ENCODE peak calls at places on chromosomes 5 and 9, in ten cellular contexts. One of them, this sample, is unnamed.

GRCh38 chr5:133735346-133735745 is 123.0 kb upstream of the FSTL4 start:
- DNase-seq in activated naive CD4-positive, alpha-beta T cell treated with anti-CD3 and anti-CD28 coated beads, Interleukin-2, amount 50 U/mL, for 16 hours: no peak
- DNase-seq in stomach: no peak
- DNase-seq in NCI-H2029 treated with DMSO at 0.1 percent for 48 hours: peak
- DNase-seq in islet precursor cell: peak
- DNase-seq in amniotic stem cell: no peak
- DNase-seq in cardiac fibroblast: peak
- DNase-seq in stimulated activated CD4-positive, alpha-beta T cell treated with anti-CD3 and anti-CD28 coated beads, TNF-alpha, amount 100 ng/mL, for 4 hours: no peak
- DNase-seq in fibroblast of pulmonary artery: peak
- DNase-seq in AML-193: no peak
- DNase-seq in this sample: no peak

GRCh38 chr9:11946521-11946920 is 746.7 kb upstream of the TYRP1 start:
- DNase-seq in AML-193: no peak
- DNase-seq in islet precursor cell: no peak
- DNase-seq in NCI-H2029 treated with DMSO at 0.1 percent for 48 hours: no peak
- DNase-seq in amniotic stem cell: no peak
- DNase-seq in fibroblast of pulmonary artery: peak
- DNase-seq in stimulated activated CD4-positive, alpha-beta T cell treated with anti-CD3 and anti-CD28 coated beads, TNF-alpha, amount 100 ng/mL, for 4 hours: no peak
- DNase-seq in cardiac fibroblast: no peak
- DNase-seq in stomach: no peak
- DNase-seq in activated naive CD4-positive, alpha-beta T cell treated with anti-CD3 and anti-CD28 coated beads, Interleukin-2, amount 50 U/mL, for 16 hours: no peak
- DNase-seq in this sample: no peak

GRCh38 chr5:143576721-143577484 is 173.4 kb upstream of the NR3C1 start:
- DNase-seq in amniotic stem cell: peak
- DNase-seq in stimulated activated CD4-positive, alpha-beta T cell treated with anti-CD3 and anti-CD28 coated beads, TNF-alpha, amount 100 ng/mL, for 4 hours: no peak
- DNase-seq in NCI-H2029 treated with DMSO at 0.1 percent for 48 hours: no peak
- DNase-seq in cardiac fibroblast: peak
- DNase-seq in stomach: no peak
- DNase-seq in AML-193: no peak
- DNase-seq in islet precursor cell: no peak
- DNase-seq in activated naive CD4-positive, alpha-beta T cell treated with anti-CD3 and anti-CD28 coated beads, Interleukin-2, amount 50 U/mL, for 16 hours: no peak
- DNase-seq in fibroblast of pulmonary artery: peak
- DNase-seq in this sample: no peak

GRCh38 chr5:96601811-96602244 is 60.3 kb upstream of the CAST start:
- DNase-seq in activated naive CD4-positive, alpha-beta T cell treated with anti-CD3 and anti-CD28 coated beads, Interleukin-2, amount 50 U/mL, for 16 hours: peak
- DNase-seq in AML-193: peak
- DNase-seq in stomach: peak
- DNase-seq in stimulated activated CD4-positive, alpha-beta T cell treated with anti-CD3 and anti-CD28 coated beads, TNF-alpha, amount 100 ng/mL, for 4 hours: no peak
- DNase-seq in islet precursor cell: peak
- DNase-seq in NCI-H2029 treated with DMSO at 0.1 percent for 48 hours: peak
- DNase-seq in cardiac fibroblast: peak
- DNase-seq in fibroblast of pulmonary artery: peak
- DNase-seq in amniotic stem cell: peak
- DNase-seq in this sample: peak

GRCh38 chr5:38831117-38831516 is 14.7 kb upstream of the OSMR start:
- DNase-seq in islet precursor cell: no peak
- DNase-seq in stimulated activated CD4-positive, alpha-beta T cell treated with anti-CD3 and anti-CD28 coated beads, TNF-alpha, amount 100 ng/mL, for 4 hours: no peak
- DNase-seq in AML-193: no peak
- DNase-seq in stomach: no peak
- DNase-seq in amniotic stem cell: no peak
- DNase-seq in fibroblast of pulmonary artery: no peak
- DNase-seq in NCI-H2029 treated with DMSO at 0.1 percent for 48 hours: no peak
- DNase-seq in activated naive CD4-positive, alpha-beta T cell treated with anti-CD3 and anti-CD28 coated beads, Interleukin-2, amount 50 U/mL, for 16 hours: no peak
- DNase-seq in cardiac fibroblast: no peak
- DNase-seq in this sample: no peak

GRCh38 chr5:147391781-147392180 is 118.1 kb downstream of the DPYSL3 start:
- DNase-seq in fibroblast of pulmonary artery: peak
- DNase-seq in cardiac fibroblast: peak
- DNase-seq in AML-193: peak
- DNase-seq in stomach: peak
- DNase-seq in activated naive CD4-positive, alpha-beta T cell treated with anti-CD3 and anti-CD28 coated beads, Interleukin-2, amount 50 U/mL, for 16 hours: no peak
- DNase-seq in islet precursor cell: peak
- DNase-seq in stimulated activated CD4-positive, alpha-beta T cell treated with anti-CD3 and anti-CD28 coated beads, TNF-alpha, amount 100 ng/mL, for 4 hours: no peak
- DNase-seq in NCI-H2029 treated with DMSO at 0.1 percent for 48 hours: peak
- DNase-seq in amniotic stem cell: no peak
- DNase-seq in this sample: no peak

GRCh38 chr9:123370526-123371227 is 14.7 kb downstream of the CRB2 start:
- DNase-seq in islet precursor cell: no peak
- DNase-seq in activated naive CD4-positive, alpha-beta T cell treated with anti-CD3 and anti-CD28 coated beads, Interleukin-2, amount 50 U/mL, for 16 hours: no peak
- DNase-seq in amniotic stem cell: no peak
- DNase-seq in AML-193: no peak
- DNase-seq in stomach: no peak
- DNase-seq in fibroblast of pulmonary artery: no peak
- DNase-seq in NCI-H2029 treated with DMSO at 0.1 percent for 48 hours: no peak
- DNase-seq in cardiac fibroblast: no peak
- DNase-seq in stimulated activated CD4-positive, alpha-beta T cell treated with anti-CD3 and anti-CD28 coated beads, TNF-alpha, amount 100 ng/mL, for 4 hours: no peak
- DNase-seq in this sample: no peak

GRCh38 chr5:1420211-1421195 is 24.7 kb downstream of the SLC6A3 start:
- DNase-seq in activated naive CD4-positive, alpha-beta T cell treated with anti-CD3 and anti-CD28 coated beads, Interleukin-2, amount 50 U/mL, for 16 hours: peak
- DNase-seq in AML-193: no peak
- DNase-seq in amniotic stem cell: no peak
- DNase-seq in NCI-H2029 treated with DMSO at 0.1 percent for 48 hours: no peak
- DNase-seq in stimulated activated CD4-positive, alpha-beta T cell treated with anti-CD3 and anti-CD28 coated beads, TNF-alpha, amount 100 ng/mL, for 4 hours: no peak
- DNase-seq in stomach: no peak
- DNase-seq in fibroblast of pulmonary artery: no peak
- DNase-seq in cardiac fibroblast: no peak
- DNase-seq in islet precursor cell: no peak
- DNase-seq in this sample: no peak

GRCh38 chr9:130579738-130580463 is 524 bp downstream of the FUBP3 start:
- DNase-seq in activated naive CD4-positive, alpha-beta T cell treated with anti-CD3 and anti-CD28 coated beads, Interleukin-2, amount 50 U/mL, for 16 hours: no peak
- DNase-seq in AML-193: no peak
- DNase-seq in fibroblast of pulmonary artery: no peak
- DNase-seq in NCI-H2029 treated with DMSO at 0.1 percent for 48 hours: no peak
- DNase-seq in cardiac fibroblast: peak
- DNase-seq in stimulated activated CD4-positive, alpha-beta T cell treated with anti-CD3 and anti-CD28 coated beads, TNF-alpha, amount 100 ng/mL, for 4 hours: no peak
- DNase-seq in amniotic stem cell: no peak
- DNase-seq in islet precursor cell: no peak
- DNase-seq in stomach: no peak
- DNase-seq in this sample: no peak

GRCh38 chr5:20833081-20833627 is 845.2 kb upstream of the CDH18 start:
- DNase-seq in AML-193: no peak
- DNase-seq in stomach: no peak
- DNase-seq in cardiac fibroblast: peak
- DNase-seq in fibroblast of pulmonary artery: no peak
- DNase-seq in islet precursor cell: no peak
- DNase-seq in stimulated activated CD4-positive, alpha-beta T cell treated with anti-CD3 and anti-CD28 coated beads, TNF-alpha, amount 100 ng/mL, for 4 hours: no peak
- DNase-seq in amniotic stem cell: no peak
- DNase-seq in NCI-H2029 treated with DMSO at 0.1 percent for 48 hours: no peak
- DNase-seq in activated naive CD4-positive, alpha-beta T cell treated with anti-CD3 and anti-CD28 coated beads, Interleukin-2, amount 50 U/mL, for 16 hours: no peak
- DNase-seq in this sample: no peak

GRCh38 chr9:115115117-115115880 is 2.7 kb downstream of the TNC start:
- DNase-seq in fibroblast of pulmonary artery: no peak
- DNase-seq in islet precursor cell: no peak
- DNase-seq in stomach: no peak
- DNase-seq in activated naive CD4-positive, alpha-beta T cell treated with anti-CD3 and anti-CD28 coated beads, Interleukin-2, amount 50 U/mL, for 16 hours: no peak
- DNase-seq in stimulated activated CD4-positive, alpha-beta T cell treated with anti-CD3 and anti-CD28 coated beads, TNF-alpha, amount 100 ng/mL, for 4 hours: no peak
- DNase-seq in amniotic stem cell: no peak
- DNase-seq in AML-193: no peak
- DNase-seq in cardiac fibroblast: no peak
- DNase-seq in NCI-H2029 treated with DMSO at 0.1 percent for 48 hours: no peak
- DNase-seq in this sample: no peak

GRCh38 chr5:131364507-131365050 is 100.7 kb downstream of the CDC42SE2 start:
- DNase-seq in amniotic stem cell: no peak
- DNase-seq in fibroblast of pulmonary artery: no peak
- DNase-seq in activated naive CD4-positive, alpha-beta T cell treated with anti-CD3 and anti-CD28 coated beads, Interleukin-2, amount 50 U/mL, for 16 hours: no peak
- DNase-seq in AML-193: no peak
- DNase-seq in cardiac fibroblast: no peak
- DNase-seq in stimulated activated CD4-positive, alpha-beta T cell treated with anti-CD3 and anti-CD28 coated beads, TNF-alpha, amount 100 ng/mL, for 4 hours: no peak
- DNase-seq in stomach: no peak
- DNase-seq in NCI-H2029 treated with DMSO at 0.1 percent for 48 hours: no peak
- DNase-seq in islet precursor cell: no peak
- DNase-seq in this sample: no peak

GRCh38 chr5:88729476-88730182 is 153.4 kb downstream of the MEF2C start:
- DNase-seq in islet precursor cell: peak
- DNase-seq in fibroblast of pulmonary artery: peak
- DNase-seq in activated naive CD4-positive, alpha-beta T cell treated with anti-CD3 and anti-CD28 coated beads, Interleukin-2, amount 50 U/mL, for 16 hours: peak
- DNase-seq in stimulated activated CD4-positive, alpha-beta T cell treated with anti-CD3 and anti-CD28 coated beads, TNF-alpha, amount 100 ng/mL, for 4 hours: no peak
- DNase-seq in amniotic stem cell: peak
- DNase-seq in AML-193: peak
- DNase-seq in stomach: peak
- DNase-seq in NCI-H2029 treated with DMSO at 0.1 percent for 48 hours: peak
- DNase-seq in cardiac fibroblast: peak
- DNase-seq in this sample: peak

GRCh38 chr9:84557751-84558150 is 111.8 kb upstream of the NTRK2 start:
- DNase-seq in cardiac fibroblast: no peak
- DNase-seq in islet precursor cell: peak
- DNase-seq in stimulated activated CD4-positive, alpha-beta T cell treated with anti-CD3 and anti-CD28 coated beads, TNF-alpha, amount 100 ng/mL, for 4 hours: no peak
- DNase-seq in NCI-H2029 treated with DMSO at 0.1 percent for 48 hours: no peak
- DNase-seq in stomach: no peak
- DNase-seq in amniotic stem cell: no peak
- DNase-seq in fibroblast of pulmonary artery: no peak
- DNase-seq in AML-193: no peak
- DNase-seq in activated naive CD4-positive, alpha-beta T cell treated with anti-CD3 and anti-CD28 coated beads, Interleukin-2, amount 50 U/mL, for 16 hours: no peak
- DNase-seq in this sample: no peak

GRCh38 chr5:108028411-108028810 is 353.5 kb downstream of the FBXL17 start:
- DNase-seq in AML-193: no peak
- DNase-seq in amniotic stem cell: no peak
- DNase-seq in activated naive CD4-positive, alpha-beta T cell treated with anti-CD3 and anti-CD28 coated beads, Interleukin-2, amount 50 U/mL, for 16 hours: no peak
- DNase-seq in fibroblast of pulmonary artery: peak
- DNase-seq in stomach: no peak
- DNase-seq in NCI-H2029 treated with DMSO at 0.1 percent for 48 hours: no peak
- DNase-seq in islet precursor cell: peak
- DNase-seq in stimulated activated CD4-positive, alpha-beta T cell treated with anti-CD3 and anti-CD28 coated beads, TNF-alpha, amount 100 ng/mL, for 4 hours: no peak
- DNase-seq in cardiac fibroblast: peak
- DNase-seq in this sample: no peak

GRCh38 chr5:180112101-180112861 is 40.7 kb upstream of the RNF130 start:
- DNase-seq in cardiac fibroblast: no peak
- DNase-seq in activated naive CD4-positive, alpha-beta T cell treated with anti-CD3 and anti-CD28 coated beads, Interleukin-2, amount 50 U/mL, for 16 hours: no peak
- DNase-seq in amniotic stem cell: no peak
- DNase-seq in fibroblast of pulmonary artery: no peak
- DNase-seq in islet precursor cell: peak
- DNase-seq in stomach: no peak
- DNase-seq in AML-193: no peak
- DNase-seq in stimulated activated CD4-positive, alpha-beta T cell treated with anti-CD3 and anti-CD28 coated beads, TNF-alpha, amount 100 ng/mL, for 4 hours: no peak
- DNase-seq in NCI-H2029 treated with DMSO at 0.1 percent for 48 hours: no peak
- DNase-seq in this sample: no peak

GRCh38 chr9:8750639-8751041 is 951.1 kb upstream of the DMAC1 start:
- DNase-seq in stomach: no peak
- DNase-seq in amniotic stem cell: no peak
- DNase-seq in islet precursor cell: peak
- DNase-seq in activated naive CD4-positive, alpha-beta T cell treated with anti-CD3 and anti-CD28 coated beads, Interleukin-2, amount 50 U/mL, for 16 hours: no peak
- DNase-seq in stimulated activated CD4-positive, alpha-beta T cell treated with anti-CD3 and anti-CD28 coated beads, TNF-alpha, amount 100 ng/mL, for 4 hours: no peak
- DNase-seq in NCI-H2029 treated with DMSO at 0.1 percent for 48 hours: no peak
- DNase-seq in fibroblast of pulmonary artery: peak
- DNase-seq in cardiac fibroblast: no peak
- DNase-seq in AML-193: no peak
- DNase-seq in this sample: no peak

GRCh38 chr5:73232266-73233041 is 59.5 kb downstream of the TMEM174 start:
- DNase-seq in stimulated activated CD4-positive, alpha-beta T cell treated with anti-CD3 and anti-CD28 coated beads, TNF-alpha, amount 100 ng/mL, for 4 hours: no peak
- DNase-seq in AML-193: no peak
- DNase-seq in cardiac fibroblast: no peak
- DNase-seq in fibroblast of pulmonary artery: no peak
- DNase-seq in stomach: no peak
- DNase-seq in islet precursor cell: peak
- DNase-seq in NCI-H2029 treated with DMSO at 0.1 percent for 48 hours: no peak
- DNase-seq in amniotic stem cell: no peak
- DNase-seq in activated naive CD4-positive, alpha-beta T cell treated with anti-CD3 and anti-CD28 coated beads, Interleukin-2, amount 50 U/mL, for 16 hours: no peak
- DNase-seq in this sample: no peak

GRCh38 chr9:17291766-17292165 is 156.9 kb downstream of the CNTLN start:
- DNase-seq in NCI-H2029 treated with DMSO at 0.1 percent for 48 hours: no peak
- DNase-seq in islet precursor cell: no peak
- DNase-seq in cardiac fibroblast: no peak
- DNase-seq in fibroblast of pulmonary artery: peak
- DNase-seq in stomach: no peak
- DNase-seq in activated naive CD4-positive, alpha-beta T cell treated with anti-CD3 and anti-CD28 coated beads, Interleukin-2, amount 50 U/mL, for 16 hours: no peak
- DNase-seq in stimulated activated CD4-positive, alpha-beta T cell treated with anti-CD3 and anti-CD28 coated beads, TNF-alpha, amount 100 ng/mL, for 4 hours: no peak
- DNase-seq in AML-193: no peak
- DNase-seq in amniotic stem cell: no peak
- DNase-seq in this sample: no peak

GRCh38 chr5:151288180-151288579 is 15.4 kb downstream of the SLC36A3 start:
- DNase-seq in activated naive CD4-positive, alpha-beta T cell treated with anti-CD3 and anti-CD28 coated beads, Interleukin-2, amount 50 U/mL, for 16 hours: no peak
- DNase-seq in fibroblast of pulmonary artery: no peak
- DNase-seq in cardiac fibroblast: no peak
- DNase-seq in islet precursor cell: peak
- DNase-seq in amniotic stem cell: no peak
- DNase-seq in stimulated activated CD4-positive, alpha-beta T cell treated with anti-CD3 and anti-CD28 coated beads, TNF-alpha, amount 100 ng/mL, for 4 hours: no peak
- DNase-seq in stomach: no peak
- DNase-seq in AML-193: no peak
- DNase-seq in NCI-H2029 treated with DMSO at 0.1 percent for 48 hours: peak
- DNase-seq in this sample: no peak

GRCh38 chr9:33450747-33451146 is 3.4 kb upstream of the AQP3 start:
- DNase-seq in cardiac fibroblast: no peak
- DNase-seq in islet precursor cell: no peak
- DNase-seq in activated naive CD4-positive, alpha-beta T cell treated with anti-CD3 and anti-CD28 coated beads, Interleukin-2, amount 50 U/mL, for 16 hours: no peak
- DNase-seq in NCI-H2029 treated with DMSO at 0.1 percent for 48 hours: no peak
- DNase-seq in fibroblast of pulmonary artery: no peak
- DNase-seq in amniotic stem cell: no peak
- DNase-seq in stomach: no peak
- DNase-seq in stimulated activated CD4-positive, alpha-beta T cell treated with anti-CD3 and anti-CD28 coated beads, TNF-alpha, amount 100 ng/mL, for 4 hours: no peak
- DNase-seq in AML-193: no peak
- DNase-seq in this sample: no peak

GRCh38 chr5:34743878-34744277 is 87.8 kb downstream of the RAI14 start:
- DNase-seq in fibroblast of pulmonary artery: peak
- DNase-seq in NCI-H2029 treated with DMSO at 0.1 percent for 48 hours: no peak
- DNase-seq in cardiac fibroblast: peak
- DNase-seq in activated naive CD4-positive, alpha-beta T cell treated with anti-CD3 and anti-CD28 coated beads, Interleukin-2, amount 50 U/mL, for 16 hours: no peak
- DNase-seq in amniotic stem cell: no peak
- DNase-seq in islet precursor cell: peak
- DNase-seq in stomach: no peak
- DNase-seq in stimulated activated CD4-positive, alpha-beta T cell treated with anti-CD3 and anti-CD28 coated beads, TNF-alpha, amount 100 ng/mL, for 4 hours: no peak
- DNase-seq in AML-193: no peak
- DNase-seq in this sample: no peak

GRCh38 chr5:10331341-10331796 is 22.1 kb upstream of the MARCHF6 start:
- DNase-seq in stimulated activated CD4-positive, alpha-beta T cell treated with anti-CD3 and anti-CD28 coated beads, TNF-alpha, amount 100 ng/mL, for 4 hours: no peak
- DNase-seq in activated naive CD4-positive, alpha-beta T cell treated with anti-CD3 and anti-CD28 coated beads, Interleukin-2, amount 50 U/mL, for 16 hours: no peak
- DNase-seq in cardiac fibroblast: peak
- DNase-seq in AML-193: no peak
- DNase-seq in stomach: peak
- DNase-seq in islet precursor cell: peak
- DNase-seq in amniotic stem cell: no peak
- DNase-seq in fibroblast of pulmonary artery: peak
- DNase-seq in NCI-H2029 treated with DMSO at 0.1 percent for 48 hours: peak
- DNase-seq in this sample: no peak